ENCODE peak calls at places on chromosomes 7 and 10, in ten cellular contexts. Z is CD4-positive, CD25-positive, alpha-beta regulatory T cell; E is fibroblast of lung; R is lower lobe of right lung; H is left ventricle myocardium inferior; P is esophagus squamous epithelium; N is BJ; U is ovary; O is stomach; C is bronchial epithelial cell. Q is an unnamed sample. For H3K36me3 and H3K27me3, the result is how much of the 10 kb centered on the place peaks cover.

GRCh38 chr7:74525881-74526280 is 72.2 kb downstream of the GTF2IRD1 start:
- DNase-seq in H (no peak), N (no peak), C (peak), P (no peak), U (no peak), Z (no peak), O (peak), E (no peak), R (no peak), Q (no peak)

GRCh38 chr7:128352138-128352537 is 8.4 kb upstream of the RBM28 start:
- DNase-seq in E (peak), U (peak), H (peak), Z (no peak), R (peak), N (no peak), O (peak), C (peak), P (no peak), Q (peak)

GRCh38 chr10:62454696-62455451 is 80.7 kb downstream of the ZNF365 start:
- DNase-seq in Z (no peak), E (peak), O (no peak), C (peak), U (no peak), R (no peak), N (peak), P (no peak), H (peak), Q (peak)

GRCh38 chr10:19762026-19762425 is 54.2 kb upstream of the PLXDC2 start:
- DNase-seq in H (no peak), O (no peak), P (no peak), U (no peak), E (peak), R (no peak), C (peak), Z (no peak), N (no peak), Q (no peak)

GRCh38 chr10:71735709-71736569 is 16.4 kb upstream of the C10orf105 start:
- DNase-seq in O (peak), P (no peak), Z (peak), U (no peak), E (no peak), C (no peak), N (no peak), H (no peak), R (no peak), Q (no peak)

GRCh38 chr10:53839437-53840039 is 961.5 kb downstream of the PCDH15 start:
- DNase-seq in C (peak), O (no peak), N (no peak), Z (no peak), P (no peak), H (no peak), E (peak), R (no peak), U (no peak), Q (no peak)

GRCh38 chr7:37352974-37353948 is 95.4 kb downstream of the ELMO1 start:
- DNase-seq in P (no peak), O (no peak), N (no peak), C (no peak), E (no peak), R (no peak), U (no peak), Z (peak), H (no peak), Q (no peak)

GRCh38 chr10:77392851-77393250 is 244.8 kb downstream of the KCNMA1 start:
- DNase-seq in N (peak), H (no peak), O (no peak), U (no peak), R (peak), C (peak), P (no peak), Z (no peak), E (peak), Q (peak)

GRCh38 chr7:129089521-129090212 is 34.8 kb upstream of the TNPO3 start:
- DNase-seq in E (no peak), U (no peak), C (no peak), H (no peak), O (no peak), N (no peak), Z (no peak), P (no peak), R (no peak), Q (peak)

GRCh38 chr7:121795736-121796135 is 77.2 kb upstream of the PTPRZ1 start:
- DNase-seq in R (no peak), N (no peak), Z (no peak), U (no peak), H (no peak), P (no peak), C (peak), E (no peak), O (no peak), Q (no peak)

GRCh38 chr7:23530901-23531793 is 634 bp downstream of the TRA2A start:
- DNase-seq in O (peak), P (no peak), U (peak), R (peak), E (peak), N (no peak), Z (peak), H (peak), C (peak), Q (peak)

GRCh38 chr7:102925962-102926825 is 13.4 kb downstream of the LRRC17 start:
- DNase-seq in O (no peak), Z (no peak), H (no peak), E (peak), C (no peak), U (no peak), N (no peak), P (no peak), R (no peak), Q (no peak)

GRCh38 chr7:13949450-13949849 is 40.0 kb downstream of the ETV1 start:
- DNase-seq in R (no peak), P (no peak), E (no peak), N (no peak), Z (no peak), U (no peak), C (no peak), O (no peak), H (no peak), Q (no peak)

GRCh38 chr7:111540199-111540815 is 22.0 kb downstream of the IMMP2L start:
- DNase-seq in Z (no peak), N (no peak), P (no peak), E (no peak), R (no peak), O (no peak), C (no peak), H (no peak), U (no peak), Q (no peak)

GRCh38 chr10:26029858-26030257 is 95.8 kb downstream of the MYO3A start:
- DNase-seq in C (no peak), O (no peak), R (no peak), P (no peak), N (no peak), U (no peak), E (no peak), H (no peak), Z (no peak), Q (no peak)

GRCh38 chr7:87370660-87371180 is 25.3 kb downstream of the CROT start:
- DNase-seq in R (no peak), H (no peak), Z (no peak), E (peak), U (no peak), C (peak), O (no peak), P (no peak), N (no peak), Q (peak)

GRCh38 chr7:42746226-42746625 is 165.6 kb downstream of the C7orf25 start:
- DNase-seq in U (no peak), E (no peak), C (peak), Z (no peak), N (no peak), H (no peak), P (no peak), O (no peak), R (no peak), Q (no peak)

GRCh38 chr10:95236068-95236903 is 42.2 kb downstream of the ACSM6 start:
- DNase-seq in O (no peak), R (no peak), H (no peak), U (no peak), P (no peak), N (peak), Z (no peak), E (peak), C (peak), Q (no peak)

GRCh38 chr7:28988818-28989595 is 30.9 kb upstream of the TRIL start:
- DNase-seq in Z (no peak), R (no peak), U (no peak), C (peak), H (no peak), O (no peak), P (no peak), E (peak), N (peak), Q (peak)

GRCh38 chr10:69434169-69434568 is 17.1 kb upstream of the TSPAN15 start:
- DNase-seq in O (no peak), Z (no peak), H (no peak), N (no peak), U (no peak), C (no peak), P (no peak), R (no peak), E (no peak), Q (no peak)

GRCh38 chr7:29408841-29409243 is 154.8 kb upstream of the PRR15 start:
- DNase-seq in E (peak), O (peak), H (no peak), C (peak), N (peak), Z (peak), U (peak), P (no peak), R (no peak), Q (peak)

GRCh38 chr7:8418627-8419245 is 14.7 kb upstream of the NXPH1 start:
- DNase-seq in U (no peak), N (peak), C (peak), E (peak), P (no peak), Z (peak), O (peak), H (no peak), R (no peak), Q (no peak)

GRCh38 chr7:92641921-92642511 is 51.8 kb upstream of the FAM133B start:
- DNase-seq in Z (no peak), O (no peak), U (no peak), N (no peak), P (no peak), R (no peak), E (peak), H (no peak), C (peak), Q (peak)

GRCh38 chr7:2041496-2042367 is 191.0 kb downstream of the MAD1L1 start:
- DNase-seq in C (no peak), R (peak), N (no peak), E (no peak), O (no peak), H (no peak), U (no peak), P (no peak), Z (no peak), Q (no peak)

GRCh38 chr10:97608991-97609561 is 19.6 kb downstream of the C10orf62 start:
- DNase-seq in H (peak), U (no peak), P (no peak), E (no peak), O (no peak), R (peak), Z (no peak), C (no peak), N (no peak), Q (no peak)

GRCh38 chr7:156071612-156072011 is 259.3 kb upstream of the SHH start:
- DNase-seq in H (no peak), Z (no peak), O (no peak), N (no peak), E (no peak), U (no peak), R (no peak), P (no peak), C (no peak), Q (no peak)

GRCh38 chr10:55631071-55631654 is 729.9 kb downstream of the ZWINT start:
- DNase-seq in R (peak), O (peak), P (no peak), E (peak), C (peak), Z (no peak), N (no peak), H (peak), U (no peak), Q (peak)

GRCh38 chr10:57692255-57692980 is 575.3 kb downstream of the IPMK start:
- DNase-seq in H (no peak), U (no peak), E (peak), C (peak), O (no peak), P (no peak), N (peak), R (no peak), Z (no peak), Q (no peak)

GRCh38 chr7:79933144-79933543 is 201.5 kb upstream of the GNAI1 start:
- DNase-seq in C (no peak), N (no peak), R (no peak), H (no peak), Z (no peak), E (peak), U (no peak), O (no peak), P (no peak), Q (no peak)

GRCh38 chr10:124106241-124106905 is 13.0 kb upstream of the CHST15 start:
- DNase-seq in O (peak), E (peak), U (peak), H (no peak), C (peak), P (no peak), N (peak), R (peak), Z (no peak), Q (peak)

GRCh38 chr10:109773818-109774440 is 149.4 kb downstream of the XPNPEP1 start:
- DNase-seq in O (no peak), U (no peak), P (no peak), R (no peak), E (peak), H (no peak), Z (no peak), N (no peak), C (peak), Q (no peak)

GRCh38 chr10:51231754-51232153 is 157.5 kb downstream of the PRKG1 start:
- DNase-seq in E (no peak), N (no peak), Z (no peak), P (no peak), R (no peak), H (no peak), U (no peak), C (no peak), O (no peak), Q (peak)

GRCh38 chr10:15863733-15864132 is 3.4 kb upstream of the MINDY3 start:
- DNase-seq in O (no peak), H (no peak), C (peak), R (no peak), P (no peak), E (no peak), Z (no peak), U (no peak), N (no peak), Q (no peak)

GRCh38 chr7:157529768-157530560 is 193.2 kb downstream of the DNAJB6 start:
- DNase-seq in H (no peak), P (no peak), Z (no peak), R (peak), U (peak), C (no peak), E (no peak), O (peak), N (no peak), Q (no peak)

GRCh38 chr10:1281402-1281782 is 225.2 kb downstream of the WDR37 start:
- DNase-seq in Z (no peak), O (no peak), P (no peak), R (no peak), N (no peak), U (no peak), E (no peak), C (no peak), H (no peak), Q (no peak)

GRCh38 chr7:109984726-109985125 is 1106.2 kb upstream of the LRRN3 start:
- DNase-seq in P (no peak), C (peak), U (no peak), O (no peak), N (no peak), R (no peak), E (no peak), Z (no peak), H (no peak), Q (no peak)

GRCh38 chr10:92689663-92690210 is at the start of gene HHEX:
- DNase-seq in H (peak), N (no peak), Z (peak), U (no peak), P (no peak), E (peak), O (peak), R (peak), C (peak), Q (peak)

GRCh38 chr10:24642921-24643678 is 80.6 kb downstream of the ARHGAP21 start:
- DNase-seq in R (no peak), U (no peak), O (no peak), E (peak), N (no peak), P (no peak), H (no peak), Z (no peak), C (peak), Q (no peak)

DNA sequence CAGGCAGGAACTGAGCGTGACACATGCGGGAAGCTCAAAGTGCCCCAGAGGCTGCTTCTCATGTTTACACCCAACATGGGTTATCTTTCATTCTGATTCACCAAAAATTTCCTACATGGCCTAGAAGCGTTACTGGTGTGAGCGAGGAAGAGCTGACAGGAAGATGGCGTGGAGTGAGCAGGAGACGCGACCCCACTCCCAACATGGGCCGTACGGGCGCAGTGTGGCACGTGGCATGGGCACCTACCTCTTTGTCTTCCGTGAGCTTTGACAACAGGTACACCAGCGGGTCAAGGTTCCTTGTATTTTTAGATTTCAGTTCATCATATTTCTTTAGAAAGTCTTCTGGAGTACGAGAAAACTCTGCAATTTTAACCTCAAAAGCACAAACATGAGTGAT is 8.9 kb downstream of the TUBGCP2 start:
- DNase-seq in R (no peak), C (no peak), P (no peak), H (no peak), O (no peak), N (no peak), E (no peak), Z (no peak), U (no peak), Q (no peak)
- H3K36me3 ChIP-seq in R (half or more), C (under half), P (half or more), H (half or more), O (half or more), N (under half), E (under half), Z (half or more), U (under half), Q (under half)

GRCh38 chr10:117547301-117548153 is 5.0 kb downstream of the EMX2 start:
- DNase-seq in H (no peak), N (no peak), O (no peak), E (no peak), R (no peak), P (no peak), Z (no peak), C (no peak), U (no peak), Q (no peak)
- H3K27me3 ChIP-seq in H (half or more), N (under half), O (under half), E (half or more), R (half or more), P (under half), Z (under half), C (half or more), U (under half), Q (under half)

DNA sequence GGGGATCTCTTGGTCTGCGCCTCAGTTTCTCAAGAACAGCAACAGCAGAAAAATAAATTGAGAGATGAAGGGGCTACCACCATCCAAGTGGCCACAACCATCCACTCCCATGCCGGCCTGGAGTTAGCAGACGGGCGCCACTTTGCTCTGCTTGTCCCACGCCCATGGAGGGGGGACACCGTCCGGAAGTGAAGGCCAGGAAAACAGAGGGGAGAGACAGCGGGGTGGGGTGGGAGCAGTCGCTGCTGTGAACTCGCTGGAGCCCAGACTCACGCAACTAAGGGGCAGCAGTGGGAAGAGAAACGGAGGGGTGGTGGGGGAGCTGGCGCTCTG is 135.4 kb downstream of the KIF20B start:
- DNase-seq in N (no peak), R (peak), U (no peak), H (no peak), C (no peak), P (no peak), Z (no peak), O (no peak), E (no peak), Q (no peak)
- H3K4me3 ChIP-seq in N (peak), R (peak), U (peak), H (peak), C (peak), P (peak), Z (no peak), O (peak), E (peak), Q (no peak)

GRCh38 chr10:33209777-33210176 is 124.7 kb downstream of the NRP1 start:
- DNase-seq in U (no peak), P (no peak), E (no peak), N (no peak), C (no peak), Z (no peak), O (no peak), H (no peak), R (no peak), Q (peak)
- H3K36me3 ChIP-seq in U (under half), P (half or more), E (under half), N (under half), C (under half), Z (under half), O (half or more), H (half or more), R (half or more), Q (under half)

DNA sequence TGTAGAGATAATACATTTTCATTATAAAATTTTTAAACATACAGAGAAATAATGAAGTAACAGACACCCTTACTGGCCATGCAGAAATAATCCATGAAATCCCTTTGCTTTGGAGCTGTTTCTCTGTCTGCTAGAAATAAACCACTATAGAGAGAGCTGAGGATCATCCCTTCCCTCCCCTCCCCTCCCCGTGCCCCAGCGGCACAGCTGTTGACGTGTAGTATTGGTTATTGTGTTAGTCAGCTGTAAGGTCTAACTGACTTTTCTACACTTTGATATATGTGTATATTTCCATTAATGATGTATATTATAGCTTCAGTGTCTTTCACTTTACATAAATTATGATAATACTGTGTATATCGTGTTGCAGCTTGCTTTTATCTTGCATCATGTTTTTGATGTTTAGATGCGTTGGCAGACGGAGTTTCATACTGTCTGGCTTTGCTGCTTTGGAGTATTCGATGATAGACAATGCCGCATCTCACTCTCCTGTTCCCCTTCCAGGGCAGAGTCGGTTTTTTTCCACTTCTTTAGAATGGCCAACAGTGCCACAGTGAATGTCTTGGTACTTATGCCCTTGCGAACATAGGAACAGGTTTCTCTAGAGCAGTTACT is 27.4 kb upstream of the GRID1 start:
- DNase-seq in H (no peak), N (no peak), P (no peak), U (no peak), O (no peak), Z (no peak), R (no peak), E (no peak), C (no peak), Q (no peak)
- H3K27me3 ChIP-seq in H (half or more), N (under half), P (under half), U (under half), O (under half), Z (under half), R (under half), E (under half), C (under half), Q (under half)